ENCODE peak calls at places on chromosomes 1 and 21, in nine cellular contexts. V is prostate gland, Q is testis, W is stomach, H is lower leg skin, X is IMR-90, R is endothelial cell of umbilical vein, B is body of pancreas, N is vagina. T is an unnamed sample.

GRCh38 chr1:30305519-30305918 is 417.9 kb downstream of the MATN1 start:
- DNase-seq in V (no peak), Q (no peak), W (peak), H (no peak), X (no peak), R (no peak), B (no peak), N (no peak), T (peak)

GRCh38 chr1:145729196-145729595 is 9.9 kb downstream of the CD160 start:
- DNase-seq in V (no peak), Q (no peak), W (no peak), H (no peak), X (no peak), R (no peak), B (no peak), N (no peak), T (no peak)

GRCh38 chr1:31657972-31658510 is 13.4 kb upstream of the PEF1 start:
- DNase-seq in V (no peak), Q (no peak), W (no peak), H (no peak), X (no peak), R (no peak), B (no peak), N (no peak), T (no peak)

GRCh38 chr1:153534933-153535663 is 693 bp downstream of the S100A6 start:
- DNase-seq in V (peak), Q (peak), W (peak), H (peak), X (no peak), R (peak), B (peak), N (peak), T (no peak)

GRCh38 chr1:228317891-228318810 is 88.5 kb downstream of the TRIM11 start:
- DNase-seq in V (no peak), Q (peak), W (peak), H (no peak), X (no peak), R (no peak), B (no peak), N (no peak), T (no peak)

GRCh38 chr1:10402729-10403274 is 3.9 kb downstream of the PGD start:
- DNase-seq in V (no peak), Q (no peak), W (no peak), H (no peak), X (peak), R (no peak), B (no peak), N (no peak), T (no peak)

GRCh38 chr21:36150192-36150711 is 6.4 kb upstream of the DOP1B start:
- DNase-seq in V (no peak), Q (peak), W (no peak), H (no peak), X (peak), R (peak), B (peak), N (no peak), T (no peak)

GRCh38 chr1:147171399-147172167 is 687 bp downstream of the PRKAB2 start:
- DNase-seq in V (peak), Q (peak), W (no peak), H (no peak), X (no peak), R (peak), B (no peak), N (no peak), T (peak)

GRCh38 chr1:177966199-177966598 is 3.7 kb downstream of the SEC16B start:
- DNase-seq in V (no peak), Q (no peak), W (no peak), H (no peak), X (peak), R (no peak), B (no peak), N (no peak), T (no peak)

GRCh38 chr1:95067069-95067468 is 5.7 kb downstream of the ALG14 start:
- DNase-seq in V (no peak), Q (no peak), W (no peak), H (no peak), X (no peak), R (no peak), B (peak), N (no peak), T (peak)

GRCh38 chr1:9767964-9768668 is 55.6 kb downstream of the CLSTN1 start:
- DNase-seq in V (no peak), Q (peak), W (no peak), H (no peak), X (no peak), R (no peak), B (no peak), N (no peak), T (no peak)

GRCh38 chr1:168257397-168257796 is 23.3 kb upstream of the TBX19 start:
- DNase-seq in V (no peak), Q (no peak), W (no peak), H (no peak), X (no peak), R (no peak), B (no peak), N (no peak), T (no peak)

GRCh38 chr1:998051-998821 is 1.7 kb downstream of the HES4 start:
- DNase-seq in V (no peak), Q (no peak), W (no peak), H (no peak), X (no peak), R (no peak), B (no peak), N (no peak), T (no peak)

GRCh38 chr1:28553229-28553930 is 495 bp downstream of the TRNAU1AP start:
- DNase-seq in V (peak), Q (peak), W (peak), H (no peak), X (peak), R (no peak), B (peak), N (no peak), T (peak)

GRCh38 chr1:169527461-169528213 is 41.9 kb upstream of the SLC19A2 start:
- DNase-seq in V (no peak), Q (no peak), W (no peak), H (no peak), X (peak), R (no peak), B (no peak), N (no peak), T (no peak)

GRCh38 chr1:42937141-42937696 is 21.4 kb downstream of the SLC2A1 start:
- DNase-seq in V (peak), Q (no peak), W (no peak), H (no peak), X (peak), R (no peak), B (no peak), N (no peak), T (no peak)

GRCh38 chr21:36526104-36526503 is 46.2 kb upstream of the CLDN14 start:
- DNase-seq in V (no peak), Q (no peak), W (no peak), H (no peak), X (no peak), R (no peak), B (no peak), N (no peak), T (no peak)

GRCh38 chr1:72851597-72851996 is 569.3 kb upstream of the NEGR1 start:
- DNase-seq in V (no peak), Q (no peak), W (no peak), H (no peak), X (no peak), R (no peak), B (no peak), N (no peak), T (no peak)

GRCh38 chr1:224052767-224053166 is 61.1 kb upstream of the FBXO28 start:
- DNase-seq in V (no peak), Q (no peak), W (no peak), H (no peak), X (peak), R (peak), B (no peak), N (no peak), T (no peak)

GRCh38 chr1:165841582-165842362 is 14.4 kb downstream of the UCK2 start:
- DNase-seq in V (no peak), Q (no peak), W (no peak), H (no peak), X (peak), R (peak), B (no peak), N (no peak), T (no peak)

GRCh38 chr1:181296180-181296579 is 187.1 kb upstream of the CACNA1E start:
- DNase-seq in V (no peak), Q (no peak), W (no peak), H (no peak), X (no peak), R (no peak), B (no peak), N (no peak), T (no peak)

GRCh38 chr1:15364740-15365139 is 44.9 kb upstream of the EFHD2 start:
- DNase-seq in V (no peak), Q (no peak), W (no peak), H (no peak), X (no peak), R (no peak), B (no peak), N (no peak), T (no peak)

GRCh38 chr1:37439672-37439995 is 34.7 kb upstream of the ZC3H12A start:
- DNase-seq in V (no peak), Q (no peak), W (no peak), H (no peak), X (no peak), R (no peak), B (no peak), N (no peak), T (no peak)

GRCh38 chr1:94299627-94300552 is 62.5 kb upstream of the ARHGAP29 start:
- DNase-seq in V (no peak), Q (no peak), W (no peak), H (no peak), X (peak), R (peak), B (no peak), N (no peak), T (no peak)

GRCh38 chr1:180213401-180214177 is 16.5 kb upstream of the LHX4 start:
- DNase-seq in V (no peak), Q (peak), W (no peak), H (no peak), X (no peak), R (peak), B (no peak), N (no peak), T (peak)

GRCh38 chr1:53442297-53442696 is 16.9 kb upstream of the DMRTB1 start:
- DNase-seq in V (no peak), Q (no peak), W (no peak), H (no peak), X (peak), R (no peak), B (no peak), N (no peak), T (no peak)

GRCh38 chr1:205162301-205162700 is 40.5 kb upstream of the RBBP5 start:
- DNase-seq in V (no peak), Q (no peak), W (no peak), H (no peak), X (no peak), R (no peak), B (no peak), N (no peak), T (no peak)

GRCh38 chr1:117679868-117680267 is 74.0 kb downstream of the TENT5C start:
- DNase-seq in V (no peak), Q (no peak), W (no peak), H (no peak), X (no peak), R (no peak), B (no peak), N (no peak), T (no peak)
- TF ChIP-seq POLR2A in V (no peak), Q (no peak), W (no peak), H (no peak), X (no peak), R (no peak), B (no peak), N (no peak), T (no peak)

GRCh38 chr1:151284013-151284577 is 2.0 kb downstream of the ZNF687 start:
- DNase-seq in V (no peak), Q (no peak), W (no peak), H (no peak), X (no peak), R (no peak), B (peak), N (no peak), T (no peak)

GRCh38 chr1:151281969-151282882 is at the start of gene ZNF687:
- DNase-seq in V (peak), Q (peak), W (peak), H (peak), X (peak), R (peak), B (peak), N (peak), T (peak)

GRCh38 chr1:151277249-151277648 is 4.8 kb upstream of the ZNF687 start:
- DNase-seq in V (no peak), Q (no peak), W (no peak), H (no peak), X (no peak), R (no peak), B (no peak), N (no peak), T (no peak)

GRCh38 chr1:151282883-151283725 is 1.0 kb downstream of the ZNF687 start:
- DNase-seq in V (no peak), Q (peak), W (peak), H (peak), X (no peak), R (peak), B (peak), N (no peak), T (peak)

GRCh38 chr1:151281225-151281968 is 702 bp upstream of the ZNF687 start:
- DNase-seq in V (peak), Q (peak), W (peak), H (peak), X (peak), R (peak), B (peak), N (no peak), T (peak)
- TF ChIP-seq POLR2A in V (peak), Q (no peak), W (no peak), H (no peak), X (peak), R (peak), B (peak), N (peak), T (peak)

DNA sequence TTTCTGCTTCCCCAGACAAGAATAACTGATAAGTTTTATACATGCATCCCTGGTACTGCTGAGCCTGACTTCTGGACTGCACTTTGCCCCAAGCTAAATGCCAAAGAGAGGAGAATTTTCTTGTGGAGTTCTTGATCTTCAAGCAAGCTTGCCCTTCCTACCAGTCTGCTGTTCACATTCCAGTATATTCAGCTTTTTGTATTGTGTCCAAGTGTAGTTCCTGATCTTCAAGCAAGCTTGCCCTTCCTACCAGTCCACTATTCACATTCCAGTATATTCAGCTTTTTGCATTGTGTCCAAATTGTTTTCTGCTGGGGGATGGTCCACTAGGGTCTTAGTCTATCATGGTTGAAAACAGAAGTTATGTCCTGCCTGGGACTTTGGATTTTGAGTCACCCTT is 899 bp upstream of the TSEN15 start:
- DNase-seq in V (no peak), Q (no peak), W (no peak), H (no peak), X (no peak), R (no peak), B (no peak), N (no peak), T (no peak)
- TF ChIP-seq POLR2A in V (no peak), Q (no peak), W (no peak), H (no peak), X (no peak), R (no peak), B (no peak), N (no peak), T (no peak)

GRCh38 chr1:117121589-117122296 is at the start of gene TRIM45:
- DNase-seq in V (peak), Q (peak), W (peak), H (peak), X (peak), R (peak), B (peak), N (peak), T (peak)
- TF ChIP-seq POLR2A in V (peak), Q (no peak), W (peak), H (no peak), X (peak), R (peak), B (peak), N (no peak), T (no peak)

DNA sequence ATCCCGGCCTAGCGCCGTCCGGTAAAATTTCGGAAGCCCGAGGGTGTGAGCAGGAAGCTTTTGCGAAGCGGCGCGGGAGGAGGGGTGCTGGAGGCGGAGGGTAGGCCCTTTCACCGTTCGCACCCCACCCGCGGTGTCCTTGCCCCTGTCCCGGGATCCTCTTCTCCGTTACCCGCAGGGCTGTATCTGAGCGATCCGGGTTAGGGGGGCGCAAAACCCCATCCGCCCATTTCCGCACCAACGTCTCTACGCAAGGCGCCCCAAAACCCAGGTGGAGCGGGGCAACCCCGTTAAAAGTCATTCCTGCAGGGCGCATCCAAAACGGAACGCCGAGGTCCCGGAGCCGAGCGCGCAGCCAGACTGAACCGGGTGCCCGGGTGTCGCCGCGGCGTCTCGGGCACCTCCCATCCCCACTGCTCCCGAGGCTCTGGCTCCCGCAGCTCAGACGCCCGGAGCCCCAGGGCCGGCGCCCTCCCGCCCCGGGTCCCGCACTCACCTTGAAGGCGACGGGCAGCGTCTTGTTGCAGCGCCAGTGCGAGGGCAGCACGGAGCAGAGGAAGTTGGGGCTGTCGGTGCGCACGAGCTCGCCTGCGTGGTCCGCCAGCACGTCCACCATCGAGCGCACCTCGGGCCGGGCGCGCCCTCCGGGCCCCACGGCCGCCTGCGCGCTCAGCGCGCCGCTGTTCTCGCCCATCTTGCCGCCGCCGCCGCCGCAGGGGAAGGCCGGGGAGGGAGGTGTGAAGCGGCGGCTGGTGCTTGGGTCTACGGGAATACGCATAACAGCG is 793 bp downstream of the RUNX3 start:
- DNase-seq in V (no peak), Q (no peak), W (no peak), H (no peak), X (no peak), R (no peak), B (no peak), N (no peak), T (peak)
- TF ChIP-seq POLR2A in V (no peak), Q (no peak), W (no peak), H (no peak), X (no peak), R (no peak), B (no peak), N (no peak), T (no peak)

GRCh38 chr1:119226880-119227279 is 86.4 kb upstream of the WARS2 start:
- DNase-seq in V (no peak), Q (no peak), W (no peak), H (no peak), X (no peak), R (no peak), B (no peak), N (no peak), T (no peak)
- TF ChIP-seq POLR2A in V (no peak), Q (no peak), W (no peak), H (no peak), X (no peak), R (no peak), B (no peak), N (no peak), T (no peak)

GRCh38 chr1:17403081-17403480 is 31.1 kb downstream of the PADI6 start:
- DNase-seq in V (peak), Q (no peak), W (no peak), H (no peak), X (no peak), R (no peak), B (no peak), N (no peak), T (no peak)

GRCh38 chr1:17404034-17404671 is 32.2 kb downstream of the PADI6 start:
- DNase-seq in V (no peak), Q (no peak), W (no peak), H (no peak), X (no peak), R (no peak), B (no peak), N (no peak), T (no peak)

GRCh38 chr1:17404820-17405219 is 32.8 kb downstream of the PADI6 start:
- DNase-seq in V (no peak), Q (no peak), W (no peak), H (no peak), X (no peak), R (no peak), B (no peak), N (no peak), T (no peak)

GRCh38 chr1:17409391-17409811 is 30.1 kb downstream of the RCC2 start:
- DNase-seq in V (no peak), Q (no peak), W (peak), H (no peak), X (no peak), R (no peak), B (peak), N (no peak), T (no peak)

DNA sequence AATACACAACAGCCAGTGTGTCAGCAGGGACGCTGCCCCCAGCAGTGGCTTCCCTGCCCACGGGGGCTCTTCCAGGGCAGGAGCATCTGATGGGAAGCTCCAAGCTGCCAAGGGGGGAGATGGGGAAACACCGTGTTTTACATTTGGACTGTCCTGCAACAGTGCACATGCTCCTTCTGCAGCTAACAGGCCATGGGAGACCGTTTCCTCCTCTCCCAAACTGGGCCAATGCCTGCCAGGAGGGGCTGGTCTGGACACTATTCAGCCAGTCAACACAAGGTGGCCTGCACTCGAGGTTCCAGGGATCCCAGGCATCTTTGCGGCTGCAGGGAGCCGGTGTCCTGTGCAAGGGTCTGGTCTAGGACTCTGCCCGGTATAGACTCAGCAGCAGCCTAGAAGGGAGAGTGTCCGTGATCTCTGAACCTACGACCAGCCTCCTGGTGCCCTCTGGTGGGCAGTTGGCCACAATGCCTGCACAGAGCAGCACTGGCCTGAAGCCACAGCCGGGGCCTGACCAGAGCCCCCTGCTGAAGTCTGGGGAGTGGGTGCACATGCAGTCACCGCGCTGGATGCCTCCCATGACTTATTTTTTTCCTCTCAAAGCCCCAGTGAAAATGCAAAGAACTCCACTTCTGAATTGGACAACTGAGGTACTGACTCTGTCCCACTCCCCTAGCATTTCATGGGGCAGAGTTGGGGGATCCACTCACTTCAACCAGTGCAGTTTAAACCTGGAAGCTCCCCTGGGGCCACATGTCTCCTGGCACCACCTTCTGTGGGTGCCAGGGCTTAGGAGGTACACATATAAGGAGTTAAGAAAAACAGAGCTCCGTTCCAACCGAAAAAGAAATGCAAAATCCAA is 33.3 kb downstream of the RCC2 start:
- DNase-seq in V (peak), Q (peak), W (peak), H (no peak), X (peak), R (peak), B (peak), N (no peak), T (peak)
- TF ChIP-seq POLR2A in V (no peak), Q (no peak), W (no peak), H (no peak), X (no peak), R (no peak), B (no peak), N (no peak), T (no peak)